ENCODE peak calls at places on chromosomes 4 and X, in five cellular contexts. R is mesenchymal stem cell, M is H1, L is IMR-90, C is neuronal stem cell. P is an unnamed sample.
A peak's percentile ranks its signal among the peaks of the same experiment; 100 is the strongest.

GRCh38 chr4:123284166-123284565 is 112.4 kb upstream of the SPRY1 start:
- DNase-seq in R (no peak), M (no peak), L (no peak), C (no peak), P (no peak)

GRCh38 chrX:113741744-113742143 is 842.1 kb upstream of the HTR2C start:
- DNase-seq in R (peak; percentile 33), M (no peak), L (no peak), C (no peak), P (peak; percentile 16)

GRCh38 chr4:47612116-47613023 is 127.3 kb downstream of the ATP10D start:
- DNase-seq in R (peak; percentile 10), M (no peak), L (peak; percentile 66), C (no peak), P (no peak)

GRCh38 chr4:46839128-46839527 is 69.9 kb downstream of the COX7B2 start:
- DNase-seq in R (no peak), M (no peak), L (no peak), C (peak; percentile 38), P (no peak)

GRCh38 chrX:13250831-13251612 is 68.8 kb downstream of the ATXN3L start:
- DNase-seq in R (peak; percentile 93), M (no peak), L (peak; percentile 94), C (no peak), P (no peak)

GRCh38 chr4:128862608-128863313 is 53.3 kb downstream of the JADE1 start:
- DNase-seq in R (peak; percentile 54), M (no peak), L (peak; percentile 72), C (no peak), P (no peak)

GRCh38 chr4:88706574-88706973 is 8.9 kb upstream of the NAP1L5 start:
- DNase-seq in R (peak; percentile 51), M (no peak), L (peak; percentile 77), C (no peak), P (no peak)

GRCh38 chrX:80576267-80576666 is 156.0 kb downstream of the TENT5D start:
- DNase-seq in R (no peak), M (no peak), L (no peak), C (no peak), P (no peak)

GRCh38 chr4:142264961-142265360 is 581.1 kb downstream of the INPP4B start:
- DNase-seq in R (peak; percentile 62), M (no peak), L (peak; percentile 94), C (no peak), P (no peak)

GRCh38 chrX:12962041-12962504 is 12.8 kb upstream of the TMSB4X start:
- DNase-seq in R (no peak), M (no peak), L (no peak), C (no peak), P (no peak)

GRCh38 chr4:88008133-88008621 is 742 bp downstream of the PKD2 start:
- DNase-seq in R (peak; percentile 62), M (peak; percentile 64), L (peak; percentile 48), C (peak; percentile 44), P (peak; percentile 55)

GRCh38 chr4:118352843-118353373 is at the start of gene PRSS12:
- DNase-seq in R (peak; percentile 70), M (peak; percentile 94), L (peak; percentile 75), C (peak; percentile 77), P (peak; percentile 67)

GRCh38 chr4:118348886-118349285 is 3.9 kb downstream of the PRSS12 start:
- DNase-seq in R (no peak), M (no peak), L (no peak), C (no peak), P (peak; percentile 10)

GRCh38 chr4:118351851-118352827 is 664 bp downstream of the PRSS12 start:
- DNase-seq in R (peak; percentile 47), M (peak; percentile 71), L (peak; percentile 59), C (peak; percentile 35), P (peak; percentile 5)

GRCh38 chr4:118353452-118353851 is 649 bp upstream of the PRSS12 start:
- DNase-seq in R (no peak), M (no peak), L (no peak), C (no peak), P (no peak)

DNA sequence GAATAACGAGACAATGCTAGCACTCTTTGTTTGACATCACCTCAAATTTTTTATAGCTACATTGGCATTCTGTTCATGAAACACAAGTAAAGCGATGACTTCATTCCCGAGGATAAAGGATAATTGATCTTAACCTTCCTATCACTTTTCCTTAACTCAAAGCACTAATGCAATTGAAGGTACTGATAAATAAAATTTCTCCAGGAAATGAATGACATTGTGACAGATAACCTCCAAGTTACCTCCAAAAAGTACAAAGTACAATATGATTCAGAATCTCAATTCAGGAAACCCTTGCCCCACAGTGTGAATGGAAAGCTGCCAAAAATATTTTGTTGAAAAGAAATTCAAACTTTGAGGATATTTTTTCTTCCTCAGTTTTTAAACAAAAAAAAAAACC is 1.8 kb downstream of the PRSS12 start:
- DNase-seq in R (no peak), M (no peak), L (no peak), C (no peak), P (no peak)
- H3K4me3 ChIP-seq in R (no peak overlapping the region), M (no peak overlapping the region), L (peak overlapping the region; percentile 92), C (no peak overlapping the region), P (no peak overlapping the region)

GRCh38 chrX:40852573-40852972 is 117.2 kb upstream of the MED14 start:
- DNase-seq in R (no peak), M (no peak), L (no peak), C (no peak), P (no peak)

GRCh38 chrX:40855411-40855810 is 120.1 kb upstream of the MED14 start:
- DNase-seq in R (no peak), M (no peak), L (no peak), C (no peak), P (peak; percentile 12)

GRCh38 chrX:40853816-40854123 is 118.4 kb upstream of the MED14 start:
- DNase-seq in R (no peak), M (no peak), L (no peak), C (no peak), P (no peak)

GRCh38 chrX:40854242-40854641 is 118.9 kb upstream of the MED14 start:
- DNase-seq in R (no peak), M (no peak), L (no peak), C (no peak), P (no peak)

GRCh38 chrX:40853004-40853815 is 117.9 kb upstream of the MED14 start:
- DNase-seq in R (no peak), M (no peak), L (no peak), C (no peak), P (no peak)
- H2BK5ac ChIP-seq in R (no peak overlapping the region), M (peak overlapping the region; percentile 94), L (no peak overlapping the region), C (no peak overlapping the region), P (no peak overlapping the region)

DNA sequence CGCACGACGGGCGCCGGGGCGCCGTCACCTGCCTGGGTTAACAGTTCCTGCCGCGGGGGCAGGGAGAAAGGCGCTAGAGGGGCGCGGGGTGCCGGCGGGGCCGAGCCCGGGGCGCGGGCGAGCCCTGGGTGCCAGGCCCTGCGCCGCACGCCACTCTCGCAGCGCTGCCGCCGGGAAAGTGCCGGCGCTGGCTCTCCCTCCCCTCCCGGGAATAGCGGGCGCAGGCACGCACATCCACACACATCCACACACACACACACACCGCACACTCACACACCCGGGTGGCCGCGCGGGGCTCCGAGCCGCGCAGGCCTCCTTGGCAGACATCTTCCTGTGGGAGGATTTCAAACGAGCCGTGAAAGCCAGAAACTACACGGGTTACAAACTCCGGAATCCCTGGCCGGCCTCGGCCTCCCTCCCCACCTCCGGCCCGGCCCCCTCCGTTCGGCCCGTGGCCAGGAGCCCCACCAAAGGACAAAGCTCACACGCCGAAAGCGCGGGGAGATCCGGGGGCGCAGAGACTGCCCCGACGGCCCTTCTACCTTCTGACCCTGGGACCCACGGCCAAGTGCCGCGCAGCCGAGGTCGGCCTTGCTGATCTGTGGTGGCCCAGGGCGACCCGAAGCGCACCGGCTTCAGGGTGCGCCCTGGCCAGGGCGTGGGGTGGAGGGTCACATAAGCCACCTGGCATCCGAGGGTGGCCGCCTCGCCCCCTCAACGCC is 92.3 kb downstream of the BCOR start:
- DNase-seq in R (no peak), M (peak; percentile 51), L (no peak), C (no peak), P (no peak)
- H3K14ac ChIP-seq in R (no peak overlapping the region), M (no peak overlapping the region), L (no peak overlapping the region), C (no peak overlapping the region), P (no peak overlapping the region)

GRCh38 chr4:98928505-98929340 is at the start of gene EIF4E:
- DNase-seq in R (peak; percentile 99), M (peak; percentile 90), L (peak; percentile 99), C (peak; percentile 93), P (peak; percentile 98)
- H3K4me3 ChIP-seq in R (peak within 1 kb of the TSS; percentile 99), M (peak within 1 kb of the TSS; percentile 94), L (peak within 1 kb of the TSS; percentile 85), C (peak within 1 kb of the TSS; percentile 100), P (peak within 1 kb of the TSS; percentile 99)

DNA sequence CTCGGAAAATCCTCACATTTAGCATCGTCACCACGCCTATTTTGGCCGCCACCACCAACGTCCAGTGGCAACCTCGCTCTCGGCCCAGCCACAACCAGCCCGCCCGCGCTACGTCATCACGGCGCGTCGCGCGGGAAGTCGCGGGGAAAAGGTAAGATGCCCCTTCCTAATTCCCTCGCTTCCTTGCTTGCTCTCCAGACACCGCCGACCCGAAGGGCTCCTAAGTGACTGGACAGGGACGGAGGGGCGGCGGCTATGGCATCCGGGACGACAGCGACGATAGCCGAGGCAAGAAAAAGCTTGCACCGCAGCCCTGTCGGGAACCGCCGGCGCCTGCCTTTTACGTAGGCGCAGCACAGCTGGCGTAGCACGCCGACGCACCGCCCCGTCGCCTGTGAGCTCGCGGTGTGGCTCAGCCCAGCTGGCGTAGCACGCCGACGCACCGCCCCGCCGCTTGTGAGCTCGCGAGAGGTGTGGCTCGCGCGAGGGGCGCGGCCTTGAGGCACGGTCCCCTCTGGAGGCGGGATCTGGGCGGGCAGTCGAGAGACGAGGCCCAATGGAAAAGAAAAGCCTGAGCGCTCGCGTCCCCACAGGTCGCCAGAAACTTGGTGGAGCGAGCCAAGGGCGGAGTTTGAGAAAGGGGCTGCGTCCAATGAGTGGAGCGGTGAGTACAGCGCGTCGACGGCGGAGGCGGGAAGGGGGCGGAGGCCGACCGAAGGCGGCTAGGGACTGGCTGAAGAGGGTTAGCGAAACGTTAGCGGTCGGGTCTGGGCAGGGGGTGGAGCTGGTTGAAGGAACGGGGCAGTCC is at the start of gene HDAC6:
- DNase-seq in R (peak; percentile 99), M (peak; percentile 86), L (peak; percentile 98), C (peak; percentile 96), P (peak; percentile 98)
- H2BK5ac ChIP-seq in R (peak within 1 kb of the TSS; percentile 89), M (peak within 1 kb of the TSS; percentile 97), L (peak within 1 kb of the TSS; percentile 92), C (no peak within 1 kb of the TSS), P (peak within 1 kb of the TSS; percentile 99)

GRCh38 chrX:119790977-119791436 is 423 bp downstream of the RPL39 start:
- DNase-seq in R (peak; percentile 47), M (no peak), L (peak; percentile 26), C (no peak), P (no peak)
- H3K14ac ChIP-seq in R (no peak overlapping the region), M (no peak overlapping the region), L (peak overlapping the region; percentile 53), C (no peak overlapping the region), P (peak overlapping the region; percentile 82)

GRCh38 chrX:44342866-44343265 is 606 bp downstream of the EFHC2 start:
- DNase-seq in R (no peak), M (no peak), L (no peak), C (no peak), P (no peak)
- H3K4me3 ChIP-seq in R (peak overlapping the region; percentile 67), M (no peak overlapping the region), L (no peak overlapping the region), C (no peak overlapping the region), P (no peak overlapping the region)

GRCh38 chr4:26838055-26838842 is 22.4 kb upstream of the STIM2 start:
- DNase-seq in R (no peak), M (no peak), L (no peak), C (no peak), P (no peak)
- H2BK5ac ChIP-seq in R (no peak overlapping the region), M (no peak overlapping the region), L (no peak overlapping the region), C (no peak overlapping the region), P (no peak overlapping the region)

P was measured in trophoblast cell.